ENCODE peak calls at places on chromosome 15, in seven cellular contexts. D is body of pancreas, P is tibial nerve, R is heart right ventricle, I is astrocyte, W is A549, L is IMR-90. A is an unnamed sample. For H3K9me3 and H3K4me1, the result is how much of the 10 kb centered on the place peaks cover.

GRCh38 chr15:51879555-51879954 is 50.1 kb downstream of the TMOD3 start:
- DNase-seq in D (no peak), P (no peak), R (no peak), I (peak), W (no peak), L (peak), A (no peak)

GRCh38 chr15:57432141-57432701 is 55.9 kb downstream of the CGNL1 start:
- DNase-seq in D (no peak), P (no peak), R (no peak), I (peak), W (no peak), L (no peak), A (no peak)

GRCh38 chr15:31869640-31870335 is 160.5 kb upstream of the CHRNA7 start:
- DNase-seq in D (peak), P (no peak), R (no peak), I (no peak), W (no peak), L (no peak), A (peak)

GRCh38 chr15:28191832-28192231 is 92.7 kb upstream of the OCA2 start:
- DNase-seq in D (peak), P (no peak), R (peak), I (peak), W (peak), L (peak), A (peak)

GRCh38 chr15:42150246-42150970 is 6.0 kb downstream of the PLA2G4F start:
- DNase-seq in D (no peak), P (no peak), R (no peak), I (no peak), W (no peak), L (no peak), A (no peak)

GRCh38 chr15:95770191-95770590 is 560.3 kb upstream of the NR2F2 start:
- DNase-seq in D (no peak), P (no peak), R (no peak), I (peak), W (no peak), L (peak), A (no peak)

GRCh38 chr15:81293728-81294500 is 30.0 kb downstream of the STARD5 start:
- DNase-seq in D (no peak), P (no peak), R (no peak), I (no peak), W (no peak), L (no peak), A (no peak)

GRCh38 chr15:40006003-40006402 is 33.0 kb downstream of the SRP14 start:
- DNase-seq in D (no peak), P (no peak), R (no peak), I (peak), W (no peak), L (peak), A (no peak)

GRCh38 chr15:70469182-70469581 is 294.2 kb downstream of the UACA start:
- DNase-seq in D (no peak), P (no peak), R (no peak), I (no peak), W (no peak), L (no peak), A (no peak)

GRCh38 chr15:60414016-60414682 is 16.4 kb upstream of the ANXA2 start:
- DNase-seq in D (no peak), P (no peak), R (no peak), I (peak), W (peak), L (peak), A (no peak)

GRCh38 chr15:88748081-88748480 is 55.2 kb upstream of the ACAN start:
- DNase-seq in D (no peak), P (no peak), R (no peak), I (no peak), W (no peak), L (no peak), A (no peak)

GRCh38 chr15:55277116-55277564 is 12.5 kb downstream of the RAB27A start:
- DNase-seq in D (no peak), P (no peak), R (no peak), I (peak), W (no peak), L (peak), A (no peak)

GRCh38 chr15:64634020-64634419 is 141.4 kb downstream of the RBPMS2 start:
- DNase-seq in D (no peak), P (no peak), R (no peak), I (peak), W (no peak), L (no peak), A (peak)

GRCh38 chr15:69610264-69610663 is 157.6 kb downstream of the RPLP1 start:
- DNase-seq in D (no peak), P (no peak), R (no peak), I (no peak), W (no peak), L (no peak), A (no peak)

GRCh38 chr15:59522988-59523461 is 85.0 kb downstream of the FAM81A start:
- DNase-seq in D (no peak), P (no peak), R (no peak), I (no peak), W (no peak), L (no peak), A (no peak)

GRCh38 chr15:83658406-83658805 is 4.5 kb downstream of the ADAMTSL3 start:
- DNase-seq in D (no peak), P (no peak), R (peak), I (no peak), W (no peak), L (no peak), A (peak)

GRCh38 chr15:94081829-94082228 is 149.5 kb upstream of the MCTP2 start:
- DNase-seq in D (no peak), P (no peak), R (no peak), I (no peak), W (no peak), L (no peak), A (no peak)

GRCh38 chr15:24862726-24863521 is 91.9 kb upstream of the SNRPN start:
- DNase-seq in D (no peak), P (no peak), R (no peak), I (peak), W (no peak), L (peak), A (no peak)

GRCh38 chr15:92304239-92304975 is 89.3 kb upstream of the ST8SIA2 start:
- DNase-seq in D (no peak), P (no peak), R (no peak), I (no peak), W (no peak), L (no peak), A (no peak)

GRCh38 chr15:37019479-37020433 is 80.6 kb downstream of the MEIS2 start:
- DNase-seq in D (peak), P (no peak), R (no peak), I (peak), W (no peak), L (peak), A (peak)

GRCh38 chr15:77032647-77033416 is 37.9 kb downstream of the PSTPIP1 start:
- DNase-seq in D (peak), P (peak), R (no peak), I (no peak), W (no peak), L (no peak), A (no peak)

GRCh38 chr15:61097057-61097456 is 132.0 kb downstream of the RORA start:
- DNase-seq in D (no peak), P (no peak), R (no peak), I (no peak), W (no peak), L (no peak), A (no peak)

GRCh38 chr15:81280696-81281095 is 43.2 kb downstream of the STARD5 start:
- DNase-seq in D (no peak), P (no peak), R (no peak), I (no peak), W (no peak), L (no peak), A (no peak)

GRCh38 chr15:65996901-65997300 is 127.6 kb downstream of the RAB11A start:
- DNase-seq in D (no peak), P (no peak), R (no peak), I (no peak), W (no peak), L (no peak), A (no peak)

GRCh38 chr15:68679961-68680371 is 101.2 kb downstream of the CORO2B start:
- DNase-seq in D (no peak), P (no peak), R (no peak), I (no peak), W (no peak), L (no peak), A (no peak)

GRCh38 chr15:83365370-83365938 is 81.0 kb upstream of the BNC1 start:
- DNase-seq in D (no peak), P (no peak), R (peak), I (peak), W (peak), L (peak), A (peak)

GRCh38 chr15:92930061-92930460 is 29.9 kb downstream of the CHD2 start:
- DNase-seq in D (no peak), P (no peak), R (no peak), I (peak), W (no peak), L (peak), A (no peak)

GRCh38 chr15:84903751-84904150 is 19.3 kb downstream of the SLC28A1 start:
- DNase-seq in D (no peak), P (no peak), R (no peak), I (no peak), W (no peak), L (no peak), A (no peak)

GRCh38 chr15:80679167-80679804 is 15.8 kb upstream of the ABHD17C start:
- DNase-seq in D (no peak), P (no peak), R (no peak), I (no peak), W (no peak), L (no peak), A (no peak)

GRCh38 chr15:87215100-87215499 is 1041.4 kb downstream of the NTRK3 start:
- DNase-seq in D (no peak), P (no peak), R (no peak), I (no peak), W (no peak), L (no peak), A (no peak)
- H3K9me3 ChIP-seq in D (under half), P (under half), R (under half), I (under half), W (under half), L (under half), A (under half)

DNA sequence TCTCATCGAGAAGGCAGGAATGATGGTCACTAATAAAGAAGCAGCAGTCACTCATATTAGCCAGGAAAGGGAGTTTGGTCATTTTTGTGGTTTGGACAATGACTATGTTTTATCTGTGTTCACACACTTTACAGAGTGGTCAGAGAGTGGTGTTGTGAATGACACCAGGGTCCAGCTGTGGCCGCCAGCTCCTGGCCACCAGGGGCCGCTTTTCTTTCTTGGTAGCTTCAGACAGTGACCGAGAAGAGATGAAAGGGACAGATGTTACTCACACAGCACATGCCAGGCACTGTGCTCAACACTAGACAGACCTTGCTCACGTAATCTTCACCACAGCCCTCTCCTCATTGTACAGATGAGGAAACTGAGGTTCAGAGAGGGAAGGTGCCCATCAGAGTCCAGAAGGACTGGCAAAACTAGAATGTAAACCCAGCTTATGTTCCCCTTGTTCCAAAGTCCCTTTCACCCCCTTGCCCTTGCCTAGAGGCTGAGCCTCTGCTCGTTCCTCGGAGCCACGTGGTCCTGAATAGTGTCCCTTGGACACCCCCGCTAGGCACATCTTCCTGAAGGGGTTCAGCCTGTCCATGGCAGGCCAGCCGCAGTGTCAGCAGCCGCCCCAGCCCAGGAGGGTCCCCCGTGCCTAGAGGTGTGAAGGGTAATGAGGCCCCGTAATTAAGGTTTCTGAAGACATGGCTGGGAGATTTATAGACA is 55.6 kb downstream of the CYP11A1 start:
- DNase-seq in D (no peak), P (no peak), R (no peak), I (no peak), W (peak), L (peak), A (no peak)
- TF ChIP-seq CTCF in D (no peak), P (no peak), R (peak), I (peak), W (peak), L (peak), A (peak)

GRCh38 chr15:63499611-63500010 is 4.8 kb upstream of the USP3 start:
- DNase-seq in D (no peak), P (no peak), R (no peak), I (no peak), W (no peak), L (no peak), A (no peak)

GRCh38 chr15:63498815-63499549 is 5.4 kb upstream of the USP3 start:
- DNase-seq in D (no peak), P (no peak), R (no peak), I (no peak), W (peak), L (no peak), A (no peak)

GRCh38 chr15:63495780-63496179 is 8.6 kb upstream of the USP3 start:
- DNase-seq in D (no peak), P (no peak), R (no peak), I (no peak), W (no peak), L (no peak), A (peak)

GRCh38 chr15:63495343-63495742 is 9.1 kb upstream of the USP3 start:
- DNase-seq in D (no peak), P (no peak), R (no peak), I (no peak), W (no peak), L (no peak), A (no peak)

GRCh38 chr15:63497642-63498100 is 6.7 kb upstream of the USP3 start:
- DNase-seq in D (no peak), P (no peak), R (no peak), I (no peak), W (peak), L (no peak), A (no peak)
- H3K4me1 ChIP-seq in D (under half), P (under half), R (under half), I (under half), W (half or more), L (under half), A (under half)

GRCh38 chr15:26516102-26516980 is 256.5 kb downstream of the GABRB3 start:
- DNase-seq in D (no peak), P (no peak), R (no peak), I (no peak), W (no peak), L (no peak), A (no peak)
- H3K9me3 ChIP-seq in D (under half), P (under half), R (half or more), I (under half), W (under half), L (under half), A (under half)

GRCh38 chr15:29455055-29455454 is 185.4 kb upstream of the NSMCE3 start:
- DNase-seq in D (no peak), P (no peak), R (no peak), I (no peak), W (no peak), L (no peak), A (no peak)
- TF ChIP-seq CTCF in D (no peak), P (no peak), R (no peak), I (no peak), W (no peak), L (no peak), A (no peak)

GRCh38 chr15:100334456-100334855 is 7.3 kb downstream of the ADAMTS17 start:
- DNase-seq in D (no peak), P (no peak), R (no peak), I (no peak), W (no peak), L (no peak), A (no peak)
- H3K4me1 ChIP-seq in D (under half), P (under half), R (under half), I (under half), W (under half), L (under half), A (under half)

DNA sequence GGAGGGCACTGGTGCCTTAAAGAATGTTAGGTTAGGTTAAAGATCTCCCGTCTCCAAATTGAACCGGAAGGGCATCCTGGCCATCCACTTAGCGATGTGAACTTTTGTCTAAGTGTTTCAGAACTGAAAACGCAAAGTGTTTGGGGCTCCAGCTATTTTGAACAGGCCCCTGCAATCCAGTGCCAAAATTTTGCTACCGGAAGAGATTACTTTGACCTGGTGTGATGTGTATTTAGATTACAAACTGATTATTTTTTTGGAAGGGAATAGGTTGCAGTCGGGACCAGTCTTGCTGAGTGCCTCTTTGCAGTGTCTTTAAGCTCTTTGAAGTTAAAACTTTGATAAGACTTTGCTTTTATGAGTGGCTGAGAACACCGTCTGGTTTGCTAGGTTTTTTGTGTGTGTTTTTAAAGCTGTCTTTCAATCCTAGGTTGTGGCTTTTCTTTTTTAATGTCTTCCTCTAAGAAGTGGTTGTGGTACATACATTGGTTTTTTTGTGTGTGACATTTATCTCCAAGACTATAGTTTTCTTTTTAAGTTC is 179.6 kb downstream of the OR4M2 start:
- DNase-seq in D (no peak), P (no peak), R (no peak), I (no peak), W (no peak), L (no peak), A (no peak)
- H3K9me3 ChIP-seq in D (under half), P (under half), R (under half), I (under half), W (under half), L (under half), A (under half)

GRCh38 chr15:49669288-49669687 is 48.4 kb downstream of the DTWD1 start:
- DNase-seq in D (no peak), P (no peak), R (no peak), I (no peak), W (no peak), L (no peak), A (no peak)
- TF ChIP-seq CTCF in D (no peak), P (no peak), R (no peak), I (no peak), W (no peak), L (no peak), A (no peak)

A was measured in BE2C.